ENCODE peak calls at places on chromosomes 2 and 18, in nine cellular contexts. One of them, this sample, is unnamed.

GRCh38 chr2:25617948-25618646 is 55.3 kb downstream of the DTNB start:
- DNase-seq in HT1080: peak; percentile 79
- DNase-seq in stimulated activated CD8-positive, alpha-beta memory T cell treated with anti-CD3 and anti-CD28 coated beads, Interleukin-15, amount 100 ng/mL, for 1 hour: no peak
- DNase-seq in NCI-H460: no peak
- DNase-seq in progenitor cell of endocrine pancreas: no peak
- DNase-seq in B cell: no peak
- DNase-seq in amniotic stem cell: peak; percentile 66
- DNase-seq in IMR-90: peak; percentile 92
- DNase-seq in stimulated activated CD4-positive, alpha-beta T cell treated with anti-CD3 and anti-CD28 coated beads, Interleukin-12 subunit alpha, Interleukin-12 subunit beta, amount 100 ng/mL, for 24 hours: no peak
- DNase-seq in this sample: no peak

GRCh38 chr2:41400057-41400665 is 647.7 kb upstream of the PKDCC start:
- DNase-seq in HT1080: peak; percentile 50
- DNase-seq in stimulated activated CD8-positive, alpha-beta memory T cell treated with anti-CD3 and anti-CD28 coated beads, Interleukin-15, amount 100 ng/mL, for 1 hour: no peak
- DNase-seq in NCI-H460: peak; percentile 4
- DNase-seq in progenitor cell of endocrine pancreas: no peak
- DNase-seq in B cell: no peak
- DNase-seq in amniotic stem cell: no peak
- DNase-seq in IMR-90: no peak
- DNase-seq in stimulated activated CD4-positive, alpha-beta T cell treated with anti-CD3 and anti-CD28 coated beads, Interleukin-12 subunit alpha, Interleukin-12 subunit beta, amount 100 ng/mL, for 24 hours: no peak
- DNase-seq in this sample: no peak

GRCh38 chr2:117603569-117603968 is 210.9 kb upstream of the DDX18 start:
- DNase-seq in HT1080: no peak
- DNase-seq in stimulated activated CD8-positive, alpha-beta memory T cell treated with anti-CD3 and anti-CD28 coated beads, Interleukin-15, amount 100 ng/mL, for 1 hour: no peak
- DNase-seq in NCI-H460: no peak
- DNase-seq in progenitor cell of endocrine pancreas: no peak
- DNase-seq in B cell: no peak
- DNase-seq in amniotic stem cell: no peak
- DNase-seq in IMR-90: no peak
- DNase-seq in stimulated activated CD4-positive, alpha-beta T cell treated with anti-CD3 and anti-CD28 coated beads, Interleukin-12 subunit alpha, Interleukin-12 subunit beta, amount 100 ng/mL, for 24 hours: no peak
- DNase-seq in this sample: no peak

GRCh38 chr2:217876253-217876570 is 126.6 kb downstream of the TNS1 start:
- DNase-seq in HT1080: no peak
- DNase-seq in stimulated activated CD8-positive, alpha-beta memory T cell treated with anti-CD3 and anti-CD28 coated beads, Interleukin-15, amount 100 ng/mL, for 1 hour: no peak
- DNase-seq in NCI-H460: no peak
- DNase-seq in progenitor cell of endocrine pancreas: no peak
- DNase-seq in B cell: no peak
- DNase-seq in amniotic stem cell: no peak
- DNase-seq in IMR-90: no peak
- DNase-seq in stimulated activated CD4-positive, alpha-beta T cell treated with anti-CD3 and anti-CD28 coated beads, Interleukin-12 subunit alpha, Interleukin-12 subunit beta, amount 100 ng/mL, for 24 hours: no peak
- DNase-seq in this sample: no peak

GRCh38 chr18:58232674-58233073 is 188.6 kb downstream of the NEDD4L start:
- DNase-seq in HT1080: no peak
- DNase-seq in stimulated activated CD8-positive, alpha-beta memory T cell treated with anti-CD3 and anti-CD28 coated beads, Interleukin-15, amount 100 ng/mL, for 1 hour: no peak
- DNase-seq in NCI-H460: no peak
- DNase-seq in progenitor cell of endocrine pancreas: no peak
- DNase-seq in B cell: no peak
- DNase-seq in amniotic stem cell: no peak
- DNase-seq in IMR-90: no peak
- DNase-seq in stimulated activated CD4-positive, alpha-beta T cell treated with anti-CD3 and anti-CD28 coated beads, Interleukin-12 subunit alpha, Interleukin-12 subunit beta, amount 100 ng/mL, for 24 hours: no peak
- DNase-seq in this sample: no peak

GRCh38 chr2:64770137-64770780 is 116.5 kb upstream of the SERTAD2 start:
- DNase-seq in HT1080: peak; percentile 46
- DNase-seq in stimulated activated CD8-positive, alpha-beta memory T cell treated with anti-CD3 and anti-CD28 coated beads, Interleukin-15, amount 100 ng/mL, for 1 hour: no peak
- DNase-seq in NCI-H460: no peak
- DNase-seq in progenitor cell of endocrine pancreas: no peak
- DNase-seq in B cell: no peak
- DNase-seq in amniotic stem cell: no peak
- DNase-seq in IMR-90: peak; percentile 79
- DNase-seq in stimulated activated CD4-positive, alpha-beta T cell treated with anti-CD3 and anti-CD28 coated beads, Interleukin-12 subunit alpha, Interleukin-12 subunit beta, amount 100 ng/mL, for 24 hours: no peak
- DNase-seq in this sample: no peak

GRCh38 chr2:145494441-145494840 is 974.5 kb upstream of the ZEB2 start:
- DNase-seq in HT1080: no peak
- DNase-seq in stimulated activated CD8-positive, alpha-beta memory T cell treated with anti-CD3 and anti-CD28 coated beads, Interleukin-15, amount 100 ng/mL, for 1 hour: no peak
- DNase-seq in NCI-H460: no peak
- DNase-seq in progenitor cell of endocrine pancreas: no peak
- DNase-seq in B cell: no peak
- DNase-seq in amniotic stem cell: no peak
- DNase-seq in IMR-90: no peak
- DNase-seq in stimulated activated CD4-positive, alpha-beta T cell treated with anti-CD3 and anti-CD28 coated beads, Interleukin-12 subunit alpha, Interleukin-12 subunit beta, amount 100 ng/mL, for 24 hours: no peak
- DNase-seq in this sample: no peak

GRCh38 chr2:219327719-219328118 is 4.8 kb downstream of the RESP18 start:
- DNase-seq in HT1080: no peak
- DNase-seq in stimulated activated CD8-positive, alpha-beta memory T cell treated with anti-CD3 and anti-CD28 coated beads, Interleukin-15, amount 100 ng/mL, for 1 hour: no peak
- DNase-seq in NCI-H460: no peak
- DNase-seq in progenitor cell of endocrine pancreas: no peak
- DNase-seq in B cell: no peak
- DNase-seq in amniotic stem cell: no peak
- DNase-seq in IMR-90: no peak
- DNase-seq in stimulated activated CD4-positive, alpha-beta T cell treated with anti-CD3 and anti-CD28 coated beads, Interleukin-12 subunit alpha, Interleukin-12 subunit beta, amount 100 ng/mL, for 24 hours: no peak
- DNase-seq in this sample: no peak

GRCh38 chr2:239429473-239430350 is 28.9 kb upstream of the HDAC4 start:
- DNase-seq in HT1080: no peak
- DNase-seq in stimulated activated CD8-positive, alpha-beta memory T cell treated with anti-CD3 and anti-CD28 coated beads, Interleukin-15, amount 100 ng/mL, for 1 hour: no peak
- DNase-seq in NCI-H460: no peak
- DNase-seq in progenitor cell of endocrine pancreas: no peak
- DNase-seq in B cell: no peak
- DNase-seq in amniotic stem cell: no peak
- DNase-seq in IMR-90: peak; percentile 39
- DNase-seq in stimulated activated CD4-positive, alpha-beta T cell treated with anti-CD3 and anti-CD28 coated beads, Interleukin-12 subunit alpha, Interleukin-12 subunit beta, amount 100 ng/mL, for 24 hours: no peak
- DNase-seq in this sample: no peak

GRCh38 chr2:24024018-24024417 is 14.1 kb downstream of the MFSD2B start:
- DNase-seq in HT1080: no peak
- DNase-seq in stimulated activated CD8-positive, alpha-beta memory T cell treated with anti-CD3 and anti-CD28 coated beads, Interleukin-15, amount 100 ng/mL, for 1 hour: no peak
- DNase-seq in NCI-H460: no peak
- DNase-seq in progenitor cell of endocrine pancreas: no peak
- DNase-seq in B cell: no peak
- DNase-seq in amniotic stem cell: no peak
- DNase-seq in IMR-90: peak; percentile 36
- DNase-seq in stimulated activated CD4-positive, alpha-beta T cell treated with anti-CD3 and anti-CD28 coated beads, Interleukin-12 subunit alpha, Interleukin-12 subunit beta, amount 100 ng/mL, for 24 hours: no peak
- DNase-seq in this sample: no peak

GRCh38 chr2:24375349-24376087 is 15.2 kb upstream of the ITSN2 start:
- DNase-seq in HT1080: no peak
- DNase-seq in stimulated activated CD8-positive, alpha-beta memory T cell treated with anti-CD3 and anti-CD28 coated beads, Interleukin-15, amount 100 ng/mL, for 1 hour: no peak
- DNase-seq in NCI-H460: no peak
- DNase-seq in progenitor cell of endocrine pancreas: no peak
- DNase-seq in B cell: no peak
- DNase-seq in amniotic stem cell: no peak
- DNase-seq in IMR-90: no peak
- DNase-seq in stimulated activated CD4-positive, alpha-beta T cell treated with anti-CD3 and anti-CD28 coated beads, Interleukin-12 subunit alpha, Interleukin-12 subunit beta, amount 100 ng/mL, for 24 hours: no peak
- DNase-seq in this sample: no peak

GRCh38 chr2:174325932-174326879 is 8.5 kb upstream of the SP9 start:
- DNase-seq in HT1080: no peak
- DNase-seq in stimulated activated CD8-positive, alpha-beta memory T cell treated with anti-CD3 and anti-CD28 coated beads, Interleukin-15, amount 100 ng/mL, for 1 hour: no peak
- DNase-seq in NCI-H460: no peak
- DNase-seq in progenitor cell of endocrine pancreas: no peak
- DNase-seq in B cell: peak; percentile 54
- DNase-seq in amniotic stem cell: no peak
- DNase-seq in IMR-90: peak; percentile 28
- DNase-seq in stimulated activated CD4-positive, alpha-beta T cell treated with anti-CD3 and anti-CD28 coated beads, Interleukin-12 subunit alpha, Interleukin-12 subunit beta, amount 100 ng/mL, for 24 hours: no peak
- DNase-seq in this sample: no peak

GRCh38 chr2:100416939-100417744 is at the start of gene CHST10:
- DNase-seq in HT1080: peak; percentile 51
- DNase-seq in stimulated activated CD8-positive, alpha-beta memory T cell treated with anti-CD3 and anti-CD28 coated beads, Interleukin-15, amount 100 ng/mL, for 1 hour: peak; percentile 11
- DNase-seq in NCI-H460: peak; percentile 31
- DNase-seq in progenitor cell of endocrine pancreas: peak; percentile 68
- DNase-seq in B cell: peak; percentile 78
- DNase-seq in amniotic stem cell: peak; percentile 30
- DNase-seq in IMR-90: peak; percentile 28
- DNase-seq in stimulated activated CD4-positive, alpha-beta T cell treated with anti-CD3 and anti-CD28 coated beads, Interleukin-12 subunit alpha, Interleukin-12 subunit beta, amount 100 ng/mL, for 24 hours: peak; percentile 34
- DNase-seq in this sample: peak; percentile 87

GRCh38 chr2:71609029-71609428 is 155.7 kb downstream of the DYSF start:
- DNase-seq in HT1080: no peak
- DNase-seq in stimulated activated CD8-positive, alpha-beta memory T cell treated with anti-CD3 and anti-CD28 coated beads, Interleukin-15, amount 100 ng/mL, for 1 hour: no peak
- DNase-seq in NCI-H460: no peak
- DNase-seq in progenitor cell of endocrine pancreas: no peak
- DNase-seq in B cell: no peak
- DNase-seq in amniotic stem cell: no peak
- DNase-seq in IMR-90: no peak
- DNase-seq in stimulated activated CD4-positive, alpha-beta T cell treated with anti-CD3 and anti-CD28 coated beads, Interleukin-12 subunit alpha, Interleukin-12 subunit beta, amount 100 ng/mL, for 24 hours: no peak
- DNase-seq in this sample: no peak

This sample was measured in HuH-7.